ENCODE peak calls at places on chromosomes 12 and 14, in five cellular contexts. Q is astrocyte, X is DND-41, J is HCT116, A is GM23338. E is an unnamed sample.

GRCh38 chr14:77979666-77980351 is 179.9 kb downstream of the ADCK1 start:
- DNase-seq in Q (peak; percentile 51), X (peak; percentile 27), J (no peak), A (peak; percentile 78), E (peak; percentile 7)

GRCh38 chr14:66677780-66678179 is 169.8 kb downstream of the GPHN start:
- DNase-seq in Q (no peak), X (no peak), J (no peak), A (no peak), E (no peak)

GRCh38 chr14:86013663-86014062 is 483.7 kb downstream of the FLRT2 start:
- DNase-seq in Q (no peak), X (no peak), J (no peak), A (no peak), E (peak; percentile 44)

GRCh38 chr12:108826807-108827721 is 30.3 kb downstream of the SSH1 start:
- DNase-seq in Q (no peak), X (no peak), J (no peak), A (no peak), E (no peak)

GRCh38 chr12:42960087-42960527 is 370.6 kb upstream of the PRICKLE1 start:
- DNase-seq in Q (peak; percentile 69), X (no peak), J (peak; percentile 45), A (no peak), E (peak; percentile 96)

GRCh38 chr12:5780536-5780935 is 164.5 kb downstream of the ANO2 start:
- DNase-seq in Q (no peak), X (no peak), J (no peak), A (no peak), E (no peak)

GRCh38 chr14:104680806-104681688 is 8.4 kb upstream of the INF2 start:
- DNase-seq in Q (peak; percentile 80), X (no peak), J (no peak), A (no peak), E (peak; percentile 86)

GRCh38 chr12:69900720-69901131 is 75.7 kb downstream of the MYRFL start:
- DNase-seq in Q (peak; percentile 38), X (peak; percentile 62), J (peak; percentile 45), A (peak; percentile 94), E (peak; percentile 86)

GRCh38 chr12:45989277-45989856 is 1.0 kb downstream of the SCAF11 start:
- DNase-seq in Q (peak; percentile 27), X (no peak), J (peak; percentile 28), A (peak; percentile 49), E (peak; percentile 58)

GRCh38 chr14:72783741-72784140 is 110.2 kb downstream of the DPF3 start:
- DNase-seq in Q (no peak), X (no peak), J (no peak), A (no peak), E (no peak)

GRCh38 chr14:101113835-101114725 is 210.6 kb upstream of the RTL1 start:
- DNase-seq in Q (no peak), X (no peak), J (no peak), A (no peak), E (no peak)

GRCh38 chr12:63150255-63151060 is 543 bp downstream of the AVPR1A start:
- DNase-seq in Q (no peak), X (no peak), J (no peak), A (peak; percentile 80), E (no peak)

GRCh38 chr12:20142295-20142694 is 226.0 kb upstream of the PDE3A start:
- DNase-seq in Q (no peak), X (no peak), J (no peak), A (no peak), E (no peak)

GRCh38 chr14:21825147-21825743 is 151.6 kb upstream of the OR4E1 start:
- DNase-seq in Q (no peak), X (peak; percentile 47), J (peak; percentile 48), A (peak; percentile 91), E (peak; percentile 51)

GRCh38 chr14:41570415-41571155 is 36.1 kb upstream of the LRFN5 start:
- DNase-seq in Q (no peak), X (no peak), J (no peak), A (peak; percentile 44), E (no peak)

GRCh38 chr12:114003286-114003685 is 37.2 kb upstream of the RBM19 start:
- DNase-seq in Q (no peak), X (no peak), J (no peak), A (no peak), E (no peak)
- TF ChIP-seq EZH2 in Q (no peak), X (no peak), J (no peak), A (no peak), E (no peak)

DNA sequence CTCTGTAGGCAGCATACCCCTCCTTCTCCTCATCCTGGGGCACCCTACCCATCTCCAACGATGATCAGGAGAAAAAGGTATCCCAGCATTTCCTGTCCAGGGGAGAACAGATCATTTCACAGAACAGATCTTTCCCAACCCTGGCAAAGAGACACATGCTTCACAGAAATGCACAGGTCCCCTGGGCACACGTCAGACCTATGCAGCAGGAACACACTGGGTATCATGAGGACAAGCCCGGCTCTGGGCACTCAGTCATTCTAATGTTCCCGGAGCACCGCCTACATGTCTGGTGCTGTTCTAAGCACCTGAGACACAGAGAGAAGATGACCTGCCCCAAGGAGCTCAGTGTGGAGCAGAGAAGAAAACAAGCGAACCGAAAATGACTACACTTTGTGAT is 56.2 kb downstream of the ACTN1 start:
- DNase-seq in Q (no peak), X (no peak), J (no peak), A (no peak), E (no peak)
- H4K20me1 ChIP-seq in Q (peaks cover 97% of the 10 kb centered on the region), X (peaks cover 28% of the 10 kb centered on the region), J (no peaks in the 10 kb centered on the region), A (peaks cover 24% of the 10 kb centered on the region), E (peaks cover 92% of the 10 kb centered on the region)

GRCh38 chr12:47530050-47530449 is 175.8 kb downstream of the RPAP3 start:
- DNase-seq in Q (no peak), X (no peak), J (no peak), A (no peak), E (no peak)

DNA sequence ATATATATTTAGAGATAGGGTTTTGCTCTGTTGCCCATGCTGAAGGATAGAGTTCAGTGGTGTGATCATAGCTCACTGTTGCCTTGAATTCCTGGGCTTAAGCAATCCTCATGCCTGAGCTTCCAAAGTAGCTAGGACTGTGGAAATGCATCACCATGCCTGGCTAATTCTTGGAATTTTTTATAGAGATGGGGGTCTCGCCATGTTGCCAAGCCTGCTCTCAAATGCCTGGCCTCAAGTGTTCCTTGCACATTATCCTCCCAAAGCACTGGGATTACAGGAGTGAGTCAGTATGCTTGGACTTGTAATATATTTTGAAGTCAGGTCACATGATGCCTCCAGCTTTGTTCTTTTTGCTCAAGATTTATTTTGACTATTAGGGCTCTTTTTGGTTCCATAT is 178.0 kb downstream of the RPAP3 start:
- DNase-seq in Q (peak; percentile 58), X (no peak), J (no peak), A (no peak), E (no peak)
- H3K27ac ChIP-seq in Q (no peak overlapping the region), X (no peak overlapping the region), J (no peak overlapping the region), A (no peak overlapping the region), E (no peak overlapping the region)

GRCh38 chr14:75279153-75279738 is 618 bp downstream of the FOS start:
- DNase-seq in Q (peak; percentile 76), X (no peak), J (no peak), A (peak; percentile 46), E (no peak)
- TF ChIP-seq EZH2 in Q (no peak), X (peak; percentile 75), J (no peak), A (no peak), E (no peak)

GRCh38 chr12:124543052-124543590 is 24.3 kb downstream of the NCOR2 start:
- DNase-seq in Q (no peak), X (no peak), J (no peak), A (no peak), E (no peak)
- H4K20me1 ChIP-seq in Q (peaks cover 84% of the 10 kb centered on the region), X (peaks cover 82% of the 10 kb centered on the region), J (no peaks in the 10 kb centered on the region), A (peaks cover 40% of the 10 kb centered on the region), E (peaks cover 43% of the 10 kb centered on the region)

DNA sequence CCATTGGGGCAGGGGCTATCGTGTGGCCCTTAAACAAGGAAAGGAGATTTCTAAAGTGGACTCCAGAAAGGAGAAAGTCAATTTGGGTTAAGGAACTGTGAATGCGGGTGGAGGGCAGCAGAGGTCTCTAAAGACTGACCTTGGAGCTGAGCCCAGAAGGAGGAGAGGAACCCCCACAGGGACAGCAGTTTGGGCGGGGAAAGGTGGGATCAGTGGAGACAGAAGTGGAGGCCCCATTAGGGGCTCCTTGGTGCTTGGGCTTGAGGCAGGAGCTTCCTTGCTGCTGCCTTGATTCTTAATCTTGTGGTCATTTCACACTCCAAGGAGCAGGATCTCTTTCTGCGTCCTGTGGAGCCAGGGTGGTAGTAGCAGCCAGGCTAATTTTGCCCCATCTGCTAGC is 1.5 kb upstream of the CLMN start:
- DNase-seq in Q (no peak), X (no peak), J (no peak), A (no peak), E (no peak)
- H3K27ac ChIP-seq in Q (no peak overlapping the region), X (no peak overlapping the region), J (no peak overlapping the region), A (no peak overlapping the region), E (no peak overlapping the region)

DNA sequence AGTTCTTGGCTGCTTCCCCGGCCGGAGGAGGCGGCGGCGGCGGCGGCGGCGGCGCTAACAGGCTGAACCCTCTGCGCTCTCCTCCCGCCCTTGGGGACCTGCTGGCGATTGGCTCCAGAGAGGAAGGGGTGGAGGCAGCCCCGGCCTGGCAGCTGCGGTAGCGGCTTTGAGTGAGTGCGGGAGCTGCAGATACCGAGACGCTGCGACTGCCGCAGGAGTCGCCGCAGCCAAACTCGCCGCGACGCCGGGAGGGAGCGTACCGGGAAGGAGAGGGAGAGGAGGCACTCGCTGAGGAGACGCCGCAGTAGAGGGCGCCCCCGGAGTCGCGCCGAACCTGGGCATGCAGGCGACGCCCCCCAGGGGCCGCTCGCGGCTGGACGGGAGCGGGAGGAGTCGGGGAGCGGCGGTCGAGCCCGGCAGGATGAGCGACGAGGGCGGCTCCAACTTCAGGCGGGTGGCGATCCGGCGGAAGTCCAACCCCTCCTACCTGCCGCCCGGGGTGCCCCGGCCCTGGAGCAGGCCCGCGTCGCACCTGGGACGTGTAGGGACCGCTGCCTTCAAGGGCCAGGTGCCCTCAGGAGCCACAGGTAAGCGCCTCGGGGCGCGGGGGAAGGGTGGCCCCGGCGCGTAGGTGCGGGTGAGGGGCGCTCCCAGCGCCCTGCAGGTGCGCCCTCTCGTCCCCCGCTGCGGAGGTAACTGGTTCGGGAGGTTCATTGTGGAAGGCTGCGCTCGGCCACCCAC is at the start of gene FGD4:
- DNase-seq in Q (peak; percentile 70), X (peak; percentile 63), J (peak; percentile 72), A (peak; percentile 92), E (peak; percentile 81)
- TF ChIP-seq EZH2 in Q (peak; percentile 81), X (no peak), J (no peak), A (no peak), E (no peak)

GRCh38 chr14:102659797-102660196 is 67.3 kb downstream of the RCOR1 start:
- DNase-seq in Q (peak; percentile 70), X (no peak), J (no peak), A (no peak), E (peak; percentile 47)
- H4K20me1 ChIP-seq in Q (peaks cover 79% of the 10 kb centered on the region), X (peaks cover 52% of the 10 kb centered on the region), J (peaks cover 25% of the 10 kb centered on the region), A (peaks cover 3% of the 10 kb centered on the region), E (peaks cover 49% of the 10 kb centered on the region)